ENCODE peak calls at places on chromosomes 12 and 14, in seven cellular contexts. J is activated CD8-positive, alpha-beta memory T cell treated with anti-CD3 and anti-CD28 coated beads for 24 hours; B is AG08395; C is right atrium auricular region; Q is globus pallidus; L is NCI-H345; H is thoracic aorta. O is an unnamed sample.

GRCh38 chr12:119381471-119382235 is 47.1 kb downstream of the CCDC60 start:
- DNase-seq in H (no peak), C (no peak), J (no peak), Q (no peak), B (no peak), L (no peak), O (no peak)

GRCh38 chr14:35287481-35288013 is 4.6 kb upstream of the PSMA6 start:
- DNase-seq in B (no peak), Q (no peak), C (no peak), H (no peak), J (peak; percentile 72), L (no peak), O (no peak)

GRCh38 chr14:39034481-39035296 is 68.3 kb downstream of the SEC23A start:
- DNase-seq in C (no peak), L (no peak), Q (no peak), B (no peak), J (no peak), H (no peak), O (no peak)

GRCh38 chr12:113232232-113232615 is 11.0 kb downstream of the TPCN1 start:
- DNase-seq in B (no peak), H (no peak), Q (no peak), L (no peak), C (no peak), J (no peak), O (no peak)

GRCh38 chr14:28756896-28757570 is 9.6 kb upstream of the FOXG1 start:
- DNase-seq in C (no peak), B (peak; percentile 49), H (no peak), J (no peak), L (no peak), Q (no peak), O (no peak)

GRCh38 chr14:94330432-94330831 is 7.3 kb upstream of the SERPINA6 start:
- DNase-seq in L (no peak), C (peak; percentile 30), J (no peak), Q (no peak), B (no peak), H (no peak), O (no peak)

GRCh38 chr12:59452746-59453145 is 143.1 kb upstream of the SLC16A7 start:
- DNase-seq in H (no peak), Q (no peak), C (no peak), J (no peak), B (peak; percentile 29), L (no peak), O (no peak)

GRCh38 chr12:8037046-8037663 is 4.6 kb downstream of the FOXJ2 start:
- DNase-seq in C (no peak), B (no peak), L (no peak), J (no peak), H (no peak), Q (peak; percentile 34), O (no peak)

GRCh38 chr12:65824314-65824563 is at the start of gene HMGA2:
- DNase-seq in J (no peak), L (peak; percentile 4), Q (no peak), C (no peak), B (peak; percentile 48), H (no peak), O (peak; percentile 51)

GRCh38 chr14:37262649-37263048 is 64.9 kb downstream of the MIPOL1 start:
- DNase-seq in Q (no peak), L (peak; percentile 89), J (no peak), H (no peak), B (no peak), C (no peak), O (no peak)

GRCh38 chr12:113230315-113231274 is 9.3 kb downstream of the TPCN1 start:
- DNase-seq in L (no peak), J (no peak), Q (no peak), B (no peak), C (no peak), H (no peak), O (no peak)

GRCh38 chr14:94058674-94059138 is 22.3 kb downstream of the DDX24 start:
- DNase-seq in B (no peak), Q (no peak), L (no peak), J (no peak), H (no peak), C (no peak), O (no peak)

GRCh38 chr14:75369506-75369905 is 58.3 kb upstream of the JDP2 start:
- DNase-seq in B (peak; percentile 49), L (no peak), Q (no peak), J (no peak), C (no peak), H (no peak), O (no peak)

GRCh38 chr12:27515671-27516070 is 8.3 kb upstream of the PPFIBP1 start:
- DNase-seq in C (no peak), H (no peak), J (no peak), Q (no peak), B (no peak), L (no peak), O (no peak)

GRCh38 chr12:2644678-2645405 is 149.9 kb upstream of the FKBP4 start:
- DNase-seq in C (no peak), B (no peak), Q (no peak), J (no peak), H (no peak), L (no peak), O (no peak)

GRCh38 chr12:98678946-98679610 is 34.0 kb downstream of the APAF1 start:
- DNase-seq in B (no peak), L (no peak), C (no peak), H (no peak), Q (no peak), J (no peak), O (no peak)

GRCh38 chr14:59283380-59283779 is 94.9 kb downstream of the DAAM1 start:
- DNase-seq in J (no peak), Q (no peak), B (peak; percentile 39), H (no peak), C (no peak), L (no peak), O (no peak)

GRCh38 chr14:78836777-78837176 is 666.6 kb downstream of the NRXN3 start:
- DNase-seq in C (no peak), Q (peak; percentile 64), J (no peak), L (peak; percentile 63), H (no peak), B (peak; percentile 25), O (no peak)

GRCh38 chr14:36129181-36129580 is 47.3 kb downstream of the PTCSC3 start:
- DNase-seq in J (no peak), B (no peak), H (no peak), C (no peak), L (no peak), Q (no peak), O (no peak)

GRCh38 chr14:60051690-60052324 is 39.9 kb upstream of the PCNX4 start:
- DNase-seq in Q (no peak), L (no peak), J (peak; percentile 64), C (no peak), B (peak; percentile 18), H (no peak), O (no peak)

GRCh38 chr14:37616853-37617252 is 21.4 kb downstream of the TTC6 start:
- DNase-seq in Q (no peak), B (no peak), J (no peak), H (no peak), C (no peak), L (no peak), O (no peak)

GRCh38 chr12:64884728-64885127 is 60.3 kb downstream of the TBC1D30 start:
- DNase-seq in H (no peak), B (no peak), C (no peak), J (no peak), Q (no peak), L (no peak), O (no peak)

GRCh38 chr14:21987937-21988336 is 314.3 kb upstream of the OR4E1 start:
- DNase-seq in H (no peak), B (no peak), C (no peak), L (no peak), J (no peak), Q (peak; percentile 33), O (no peak)

GRCh38 chr14:21997300-21997699 is 323.7 kb upstream of the OR4E1 start:
- DNase-seq in L (no peak), J (no peak), Q (peak; percentile 11), B (no peak), H (no peak), C (no peak), O (no peak)

GRCh38 chr14:54778618-54779017 is 124.0 kb downstream of the GCH1 start:
- DNase-seq in C (no peak), L (no peak), H (no peak), J (no peak), B (no peak), Q (peak; percentile 54), O (no peak)

GRCh38 chr14:75430526-75430925 is 2.7 kb downstream of the JDP2 start:
- DNase-seq in B (no peak), H (no peak), C (no peak), Q (no peak), J (no peak), L (no peak), O (no peak)

GRCh38 chr12:29207120-29207519 is 58.0 kb downstream of the FAR2 start:
- DNase-seq in H (no peak), J (no peak), L (no peak), C (no peak), B (no peak), Q (peak; percentile 46), O (no peak)

GRCh38 chr12:4287325-4288290 is 14.0 kb downstream of the CCND2 start:
- DNase-seq in H (no peak), C (no peak), Q (no peak), L (no peak), B (no peak), J (peak; percentile 66), O (no peak)

GRCh38 chr12:89936631-89937030 is 228.0 kb upstream of the ATP2B1 start:
- DNase-seq in L (no peak), J (no peak), H (no peak), C (no peak), Q (no peak), B (no peak), O (no peak)

GRCh38 chr14:101733211-101733610 is 28.3 kb upstream of the PPP2R5C start:
- DNase-seq in C (no peak), L (no peak), J (no peak), B (no peak), Q (no peak), H (no peak), O (no peak)

O was measured in lower lobe of right lung.